ENCODE peak calls at places on chromosomes 6 and 20, in six cellular contexts. Z, I, G, D, J and F are unnamed samples.

GRCh38 chr6:107679457-107679856 is 144.7 kb downstream of the SCML4 start:
- DNase-seq in Z (no peak), I (peak), G (no peak), D (peak), J (peak), F (no peak)

GRCh38 chr20:17758010-17758409 is 58.2 kb downstream of the BANF2 start:
- DNase-seq in Z (no peak), I (no peak), G (no peak), D (no peak), J (no peak), F (no peak)

GRCh38 chr20:10171864-10172751 is 46.5 kb upstream of the SNAP25 start:
- DNase-seq in Z (no peak), I (no peak), G (no peak), D (peak), J (peak), F (no peak)

GRCh38 chr20:47358672-47359532 is 2.4 kb upstream of the ZMYND8 start:
- DNase-seq in Z (peak), I (peak), G (peak), D (peak), J (peak), F (peak)

GRCh38 chr6:48641544-48641943 is 530.5 kb upstream of the PTCHD4 start:
- DNase-seq in Z (no peak), I (no peak), G (peak), D (peak), J (peak), F (peak)

GRCh38 chr20:35311409-35311808 is 19.2 kb upstream of the FAM83C start:
- DNase-seq in Z (peak), I (no peak), G (no peak), D (no peak), J (no peak), F (no peak)

GRCh38 chr6:12034831-12035230 is 22.7 kb downstream of the HIVEP1 start:
- DNase-seq in Z (no peak), I (no peak), G (no peak), D (no peak), J (peak), F (no peak)

GRCh38 chr6:148599967-148600426 is 146.8 kb upstream of the UST start:
- DNase-seq in Z (no peak), I (no peak), G (no peak), D (no peak), J (no peak), F (no peak)

GRCh38 chr6:47479156-47479541 is 1.6 kb downstream of the CD2AP start:
- DNase-seq in Z (no peak), I (no peak), G (no peak), D (peak), J (peak), F (no peak)

GRCh38 chr20:53949319-53949839 is 121.0 kb downstream of the BCAS1 start:
- DNase-seq in Z (no peak), I (no peak), G (peak), D (peak), J (peak), F (peak)

GRCh38 chr20:63831696-63832686 is 927 bp upstream of the ZBTB46 start:
- DNase-seq in Z (peak), I (peak), G (no peak), D (peak), J (no peak), F (no peak)

GRCh38 chr6:156774872-156775405 is 2.2 kb upstream of the ARID1B start:
- DNase-seq in Z (no peak), I (no peak), G (no peak), D (no peak), J (no peak), F (no peak)

DNA sequence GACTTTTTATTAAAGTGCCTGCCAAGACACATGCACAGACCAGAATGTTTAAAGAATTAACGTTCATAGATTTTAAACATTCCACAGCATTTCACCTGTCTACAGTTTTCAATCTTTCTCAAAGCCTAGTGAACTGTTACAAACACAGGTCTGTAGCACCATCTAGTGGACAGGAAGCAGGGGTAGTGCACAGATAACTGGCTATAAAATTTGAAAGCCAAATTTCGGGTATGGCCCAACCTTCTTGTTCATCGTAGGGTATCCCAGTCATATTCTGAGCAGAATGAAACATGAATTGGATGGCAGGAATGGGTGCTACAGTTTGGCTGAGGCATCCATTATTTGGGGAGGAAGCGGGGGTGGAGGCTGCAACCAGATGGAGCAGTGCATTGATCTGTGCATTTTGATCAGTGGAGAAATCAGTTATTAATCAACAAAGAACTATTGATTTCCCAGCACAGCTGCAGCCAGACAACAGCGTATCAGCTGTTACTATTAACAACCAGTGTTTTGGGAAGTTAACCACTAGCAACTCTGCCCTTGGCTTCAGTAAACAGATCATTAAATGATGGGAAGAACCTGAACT is 56.1 kb upstream of the B3GAT2 start:
- DNase-seq in Z (peak), I (no peak), G (peak), D (peak), J (peak), F (no peak)
- TF ChIP-seq CTCF in Z (peak), I (peak), G (peak), D (peak), J (peak), F (peak)

GRCh38 chr20:52104546-52105044 is 87.0 kb downstream of the ZFP64 start:
- DNase-seq in Z (no peak), I (no peak), G (no peak), D (peak), J (peak), F (no peak)

GRCh38 chr20:52103469-52103910 is 88.1 kb downstream of the ZFP64 start:
- DNase-seq in Z (no peak), I (no peak), G (no peak), D (peak), J (peak), F (no peak)

GRCh38 chr20:52105045-52105572 is 86.5 kb downstream of the ZFP64 start:
- DNase-seq in Z (no peak), I (no peak), G (no peak), D (peak), J (peak), F (no peak)

GRCh38 chr20:52103911-52104545 is 87.6 kb downstream of the ZFP64 start:
- DNase-seq in Z (no peak), I (no peak), G (no peak), D (peak), J (peak), F (no peak)

DNA sequence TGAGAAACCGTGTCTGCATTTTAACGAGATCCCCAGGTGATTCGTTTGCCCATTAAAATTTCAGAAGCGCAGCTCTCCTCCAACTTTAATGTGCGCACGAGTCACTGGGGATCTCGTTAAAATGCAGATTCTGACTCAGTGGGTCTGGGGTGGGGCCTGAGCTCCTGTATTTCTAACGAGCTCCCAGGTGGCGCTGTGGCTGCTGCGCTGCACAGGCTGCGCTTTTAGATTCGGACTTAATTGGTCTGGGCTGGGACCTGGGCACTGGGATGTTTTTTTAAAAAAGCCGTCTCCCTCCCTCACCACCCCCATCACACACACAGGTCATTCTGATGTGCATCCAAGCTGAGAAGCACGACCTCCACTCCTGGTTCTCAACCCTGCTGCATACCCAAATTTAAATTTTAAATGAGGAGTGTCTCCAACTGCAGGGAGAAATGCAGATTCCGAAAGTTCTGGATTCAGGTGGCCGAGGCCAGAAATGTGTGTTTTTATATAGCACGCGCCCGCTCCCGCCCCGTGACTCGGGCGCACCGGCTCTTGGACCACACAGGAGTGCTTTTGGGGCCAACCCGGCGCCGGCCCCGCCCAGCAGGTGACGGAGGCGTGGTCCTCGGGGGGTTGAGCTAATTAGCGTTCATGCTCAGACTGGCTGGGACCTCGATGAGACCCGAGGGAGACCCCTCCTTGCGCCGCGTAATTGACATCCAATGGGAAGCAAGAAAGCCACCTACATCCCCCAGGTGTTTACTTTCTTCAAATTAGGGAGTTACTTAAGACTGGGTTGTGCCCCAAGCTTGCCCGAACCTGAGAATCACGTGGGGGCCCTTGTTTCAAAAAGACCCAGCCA is 85.8 kb downstream of the ZFP64 start:
- DNase-seq in Z (no peak), I (no peak), G (no peak), D (peak), J (peak), F (no peak)
- H3K4me3 ChIP-seq in Z (no peak), I (peak), G (peak), D (peak), J (peak), F (peak)

GRCh38 chr20:33668087-33668790 is 1.5 kb downstream of the ACTL10 start:
- DNase-seq in Z (no peak), I (peak), G (no peak), D (no peak), J (no peak), F (no peak)

GRCh38 chr20:33667245-33668086 is 723 bp downstream of the ACTL10 start:
- DNase-seq in Z (no peak), I (peak), G (no peak), D (peak), J (peak), F (no peak)

GRCh38 chr20:33668791-33669155 is 2.0 kb downstream of the ACTL10 start:
- DNase-seq in Z (no peak), I (no peak), G (no peak), D (no peak), J (no peak), F (no peak)

GRCh38 chr20:33664762-33665144 is 2.0 kb upstream of the ACTL10 start:
- DNase-seq in Z (no peak), I (no peak), G (no peak), D (no peak), J (no peak), F (no peak)

GRCh38 chr20:33666293-33667244 is at the start of gene ACTL10:
- DNase-seq in Z (no peak), I (peak), G (peak), D (peak), J (peak), F (peak)
- TF ChIP-seq CTCF in Z (no peak), I (peak), G (peak), D (peak), J (peak), F (peak)

GRCh38 chr20:32562495-32562911 is 22.6 kb downstream of the NOL4L start:
- DNase-seq in Z (no peak), I (no peak), G (no peak), D (no peak), J (no peak), F (no peak)
- H3K4me3 ChIP-seq in Z (no peak), I (no peak), G (no peak), D (no peak), J (no peak), F (no peak)

GRCh38 chr6:160519603-160520042 is 144.5 kb downstream of the LPA start:
- DNase-seq in Z (peak), I (no peak), G (no peak), D (no peak), J (no peak), F (no peak)
- TF ChIP-seq CTCF in Z (no peak), I (peak), G (peak), D (peak), J (peak), F (peak)

GRCh38 chr6:139271056-139271455 is 20.7 kb downstream of the TXLNB start:
- DNase-seq in Z (no peak), I (no peak), G (no peak), D (no peak), J (peak), F (no peak)
- H3K4me3 ChIP-seq in Z (no peak), I (no peak), G (no peak), D (no peak), J (no peak), F (no peak)

GRCh38 chr6:7276199-7276524 is 36.8 kb downstream of the SSR1 start:
- DNase-seq in Z (no peak), I (no peak), G (no peak), D (no peak), J (no peak), F (no peak)
- TF ChIP-seq CTCF in Z (no peak), I (no peak), G (no peak), D (no peak), J (no peak), F (no peak)